ENCODE peak calls at places on chromosomes 3 and 15, in five cellular contexts. One of them, this sample, is unnamed.

GRCh38 chr3:108296239-108296638 is at the start of gene HHLA2:
- DNase-seq in NCI-H2107: no peak
- DNase-seq in SHP77 treated with DMSO at 0.1 percent for 48 hours: no peak
- DNase-seq in cardiac fibroblast: no peak
- DNase-seq in adrenal gland: no peak
- DNase-seq in this sample: no peak

GRCh38 chr3:171506743-171507319 is 46.6 kb upstream of the TNIK start:
- DNase-seq in NCI-H2107: no peak
- DNase-seq in SHP77 treated with DMSO at 0.1 percent for 48 hours: no peak
- DNase-seq in cardiac fibroblast: no peak
- DNase-seq in adrenal gland: no peak
- DNase-seq in this sample: no peak

GRCh38 chr3:132605374-132605792 is 8.3 kb downstream of the ACKR4 start:
- DNase-seq in NCI-H2107: no peak
- DNase-seq in SHP77 treated with DMSO at 0.1 percent for 48 hours: no peak
- DNase-seq in cardiac fibroblast: peak
- DNase-seq in adrenal gland: no peak
- DNase-seq in this sample: no peak

GRCh38 chr15:75739791-75740190 is 27.1 kb upstream of the CSPG4 start:
- DNase-seq in NCI-H2107: no peak
- DNase-seq in SHP77 treated with DMSO at 0.1 percent for 48 hours: no peak
- DNase-seq in cardiac fibroblast: no peak
- DNase-seq in adrenal gland: no peak
- DNase-seq in this sample: no peak

GRCh38 chr15:76337739-76338554 is 1.4 kb downstream of the ISL2 start:
- DNase-seq in NCI-H2107: no peak
- DNase-seq in SHP77 treated with DMSO at 0.1 percent for 48 hours: no peak
- DNase-seq in cardiac fibroblast: no peak
- DNase-seq in adrenal gland: no peak
- DNase-seq in this sample: no peak

GRCh38 chr3:9153763-9154601 is 95.5 kb downstream of the SRGAP3 start:
- DNase-seq in NCI-H2107: no peak
- DNase-seq in SHP77 treated with DMSO at 0.1 percent for 48 hours: no peak
- DNase-seq in cardiac fibroblast: peak
- DNase-seq in adrenal gland: no peak
- DNase-seq in this sample: peak

GRCh38 chr15:40069178-40070165 is 30.5 kb upstream of the SRP14 start:
- DNase-seq in NCI-H2107: peak
- DNase-seq in SHP77 treated with DMSO at 0.1 percent for 48 hours: peak
- DNase-seq in cardiac fibroblast: peak
- DNase-seq in adrenal gland: peak
- DNase-seq in this sample: peak

GRCh38 chr3:196990654-196991053 is 22.0 kb upstream of the PIGZ start:
- DNase-seq in NCI-H2107: no peak
- DNase-seq in SHP77 treated with DMSO at 0.1 percent for 48 hours: no peak
- DNase-seq in cardiac fibroblast: no peak
- DNase-seq in adrenal gland: no peak
- DNase-seq in this sample: no peak

GRCh38 chr15:58678683-58679082 is 70.8 kb downstream of the ADAM10 start:
- DNase-seq in NCI-H2107: no peak
- DNase-seq in SHP77 treated with DMSO at 0.1 percent for 48 hours: no peak
- DNase-seq in cardiac fibroblast: peak
- DNase-seq in adrenal gland: no peak
- DNase-seq in this sample: peak